ENCODE peak calls at places on chromosomes 4 and X, in six cellular contexts. K, H, L, J, T and B are unnamed samples.

GRCh38 chr4:141391771-141392170 is 171.1 kb downstream of the ZNF330 start:
- DNase-seq in L (peak), J (no peak), K (no peak), H (no peak), T (no peak), B (no peak)

GRCh38 chr4:10716163-10716562 is 31.6 kb upstream of the CLNK start:
- DNase-seq in L (no peak), J (no peak), K (no peak), T (no peak), H (no peak), B (no peak)

GRCh38 chr4:41814565-41814964 is 66.0 kb upstream of the PHOX2B start:
- DNase-seq in L (no peak), J (no peak), H (no peak), T (no peak), K (no peak), B (no peak)

GRCh38 chrX:131621650-131622049 is 77.8 kb downstream of the OR13H1 start:
- DNase-seq in K (no peak), T (no peak), J (no peak), H (no peak), L (no peak), B (no peak)

GRCh38 chrX:37995428-37995827 is 10.9 kb upstream of the SYTL5 start:
- DNase-seq in T (no peak), J (no peak), L (no peak), H (no peak), K (no peak), B (no peak)

GRCh38 chr4:114476310-114476709 is 122.3 kb upstream of the UGT8 start:
- DNase-seq in L (no peak), K (no peak), H (no peak), T (no peak), J (no peak), B (no peak)

GRCh38 chr4:1366371-1367229 is 19.6 kb downstream of the UVSSA start:
- DNase-seq in J (no peak), T (no peak), L (no peak), H (no peak), K (no peak), B (no peak)

GRCh38 chrX:20231598-20231997 is 35.1 kb downstream of the RPS6KA3 start:
- DNase-seq in H (no peak), T (no peak), K (no peak), J (no peak), L (no peak), B (no peak)

GRCh38 chrX:10326578-10326977 is 169.8 kb downstream of the CLCN4 start:
- DNase-seq in T (no peak), J (no peak), L (no peak), H (no peak), K (no peak), B (no peak)